ENCODE peak calls at places on chromosomes 5 and 9, in five cellular contexts. R, T, M, A and Z are unnamed samples.

GRCh38 chr5:176704355-176704754 is 57.1 kb downstream of the TSPAN17 start:
- DNase-seq in R (no peak), T (no peak), M (no peak), A (no peak), Z (no peak)

GRCh38 chr9:3962467-3962866 is 337.4 kb downstream of the GLIS3 start:
- DNase-seq in R (no peak), T (peak), M (no peak), A (no peak), Z (no peak)

GRCh38 chr5:38104497-38105230 is 153.7 kb upstream of the EGFLAM start:
- DNase-seq in R (no peak), T (no peak), M (no peak), A (no peak), Z (peak)

GRCh38 chr9:123360161-123361085 is 4.4 kb downstream of the CRB2 start:
- DNase-seq in R (peak), T (no peak), M (no peak), A (peak), Z (peak)

GRCh38 chr5:171207256-171207866 is 101.7 kb upstream of the TLX3 start:
- DNase-seq in R (peak), T (peak), M (no peak), A (no peak), Z (peak)

GRCh38 chr5:140041099-140041491 is 2.0 kb downstream of the NRG2 start:
- DNase-seq in R (no peak), T (no peak), M (no peak), A (no peak), Z (no peak)

GRCh38 chr9:107705521-107705920 is 216.0 kb upstream of the KLF4 start:
- DNase-seq in R (no peak), T (peak), M (no peak), A (no peak), Z (no peak)

GRCh38 chr5:112691758-112692157 is 45.9 kb upstream of the APC start:
- DNase-seq in R (peak), T (peak), M (no peak), A (no peak), Z (peak)

GRCh38 chr9:35001285-35001677 is 11.7 kb downstream of the DNAJB5 start:
- DNase-seq in R (peak), T (no peak), M (no peak), A (no peak), Z (no peak)

GRCh38 chr9:7844283-7844682 is 44.7 kb upstream of the DMAC1 start:
- DNase-seq in R (no peak), T (peak), M (no peak), A (no peak), Z (peak)

GRCh38 chr5:102231693-102232619 is 64.1 kb downstream of the SLCO4C1 start:
- DNase-seq in R (peak), T (no peak), M (no peak), A (no peak), Z (no peak)

GRCh38 chr5:16736158-16736994 is 119.6 kb upstream of the RETREG1 start:
- DNase-seq in R (no peak), T (no peak), M (no peak), A (no peak), Z (no peak)

GRCh38 chr5:129962506-129962905 is 58.2 kb downstream of the CHSY3 start:
- DNase-seq in R (no peak), T (no peak), M (no peak), A (no peak), Z (no peak)

GRCh38 chr5:175558801-175559480 is 80.6 kb downstream of the SFXN1 start:
- DNase-seq in R (no peak), T (no peak), M (no peak), A (no peak), Z (no peak)

GRCh38 chr5:120869831-120870230 is 405.7 kb downstream of the PRR16 start:
- DNase-seq in R (no peak), T (no peak), M (no peak), A (no peak), Z (no peak)

GRCh38 chr5:71887680-71888079 is 168.6 kb downstream of the CARTPT start:
- DNase-seq in R (peak), T (peak), M (no peak), A (no peak), Z (peak)

GRCh38 chr5:76082790-76083554 is at the start of gene SV2C:
- DNase-seq in R (peak), T (no peak), M (no peak), A (peak), Z (no peak)

GRCh38 chr5:143775258-143775657 is 36.7 kb upstream of the HMHB1 start:
- DNase-seq in R (peak), T (peak), M (no peak), A (no peak), Z (no peak)

GRCh38 chr5:76849767-76850291 is at the start of gene S100Z:
- DNase-seq in R (no peak), T (no peak), M (no peak), A (peak), Z (peak)